ENCODE peak calls at places on chromosome 16, in nine cellular contexts. J is stimulated activated CD4-positive, alpha-beta T cell treated with anti-CD3 and anti-CD28 coated beads, Interleukin-12 subunit alpha, Interleukin-12 subunit beta, amount 100 ng/mL, for 48 hours; K is NCI-H1092 treated with DMSO at 0.1 percent for 48 hours; E is tibial artery; D is fibroblast of lung; F is mucosa of gallbladder; N is fibroblast of pulmonary artery; P is stimulated activated CD8-positive, alpha-beta memory T cell treated with anti-CD3 and anti-CD28 coated beads, Interleukin-7, amount 100 ng/mL, for 1 hour; Z is activated T-helper 2 cell treated with anti-CD3 and anti-CD28 coated beads, Interferon-gamma antibody, Interleukin-2, Interleukin-4, amounts not matched to agents 10 μg/mL and 5 μg/mL and 100 μg/mL, durations not matched to agents 14 hours and 24 hours and 36 hours. H is an unnamed sample.

GRCh38 chr16:78624349-78624748 is 524.9 kb downstream of the WWOX start:
- DNase-seq in J (no peak), K (no peak), E (no peak), D (peak), F (no peak), N (no peak), P (no peak), Z (no peak), H (no peak)

GRCh38 chr16:89815639-89816348 is 653 bp downstream of the FANCA start:
- DNase-seq in J (no peak), K (no peak), E (no peak), D (no peak), F (no peak), N (no peak), P (no peak), Z (no peak), H (peak)

GRCh38 chr16:89317729-89318429 is 100.4 kb downstream of the ZNF778 start:
- DNase-seq in J (no peak), K (no peak), E (no peak), D (no peak), F (no peak), N (no peak), P (no peak), Z (no peak), H (no peak)

GRCh38 chr16:57000271-57001025 is 11.1 kb downstream of the NLRC5 start:
- DNase-seq in J (no peak), K (no peak), E (peak), D (peak), F (no peak), N (peak), P (peak), Z (no peak), H (peak)

GRCh38 chr16:2212362-2213324 is 2.0 kb upstream of the BRICD5 start:
- DNase-seq in J (no peak), K (no peak), E (no peak), D (no peak), F (no peak), N (no peak), P (no peak), Z (no peak), H (no peak)

GRCh38 chr16:53636978-53637377 is 66.7 kb downstream of the RPGRIP1L start:
- DNase-seq in J (no peak), K (no peak), E (no peak), D (no peak), F (no peak), N (no peak), P (no peak), Z (no peak), H (no peak)

GRCh38 chr16:31696968-31697743 is 169.5 kb downstream of the AHSP start:
- DNase-seq in J (no peak), K (peak), E (no peak), D (peak), F (no peak), N (peak), P (no peak), Z (no peak), H (no peak)

GRCh38 chr16:24626251-24626650 is 86.9 kb downstream of the RBBP6 start:
- DNase-seq in J (no peak), K (no peak), E (no peak), D (peak), F (no peak), N (peak), P (no peak), Z (no peak), H (no peak)

GRCh38 chr16:66263168-66263972 is 103.1 kb upstream of the CDH5 start:
- DNase-seq in J (no peak), K (no peak), E (no peak), D (no peak), F (no peak), N (no peak), P (no peak), Z (no peak), H (no peak)

GRCh38 chr16:84044108-84044488 is 1.5 kb upstream of the SLC38A8 start:
- DNase-seq in J (no peak), K (peak), E (no peak), D (peak), F (no peak), N (peak), P (no peak), Z (no peak), H (no peak)

GRCh38 chr16:7521834-7522233 is 189.2 kb downstream of the RBFOX1 start:
- DNase-seq in J (no peak), K (no peak), E (no peak), D (no peak), F (no peak), N (no peak), P (no peak), Z (no peak), H (no peak)